ENCODE peak calls at places on chromosomes 6 and 20, in four cellular contexts. T is HCT116, R is spleen, J is upper lobe of left lung. I is an unnamed sample.

GRCh38 chr20:20212675-20213096 is 155.2 kb upstream of the INSM1 start:
- DNase-seq in R (no peak), J (no peak), T (no peak), I (no peak)

GRCh38 chr6:38215225-38215624 is 395.7 kb downstream of the ZFAND3 start:
- DNase-seq in J (no peak), T (no peak), R (no peak), I (no peak)

GRCh38 chr6:6678185-6678671 is 89.7 kb downstream of the LY86 start:
- DNase-seq in T (no peak), J (no peak), R (no peak), I (no peak)

GRCh38 chr20:17888044-17888443 is 80.5 kb downstream of the SNX5 start:
- DNase-seq in R (peak), T (peak), J (no peak), I (no peak)

GRCh38 chr6:5151955-5152401 is 66.8 kb downstream of the PPP1R3G start:
- DNase-seq in R (no peak), T (no peak), J (no peak), I (no peak)

GRCh38 chr20:19212524-19213502 is at the start of gene SLC24A3:
- DNase-seq in J (peak), R (peak), T (no peak), I (peak)

GRCh38 chr6:35140991-35141720 is at the start of gene TCP11:
- DNase-seq in T (no peak), R (peak), J (peak), I (peak)

GRCh38 chr6:106519460-106520394 is 109.6 kb downstream of the RTN4IP1 start:
- DNase-seq in T (peak), R (peak), J (no peak), I (no peak)

GRCh38 chr20:10412591-10413408 is 21.2 kb downstream of the MKKS start:
- DNase-seq in R (no peak), J (no peak), T (no peak), I (no peak)

GRCh38 chr6:43517503-43518357 is 841 bp downstream of the POLR1C start:
- DNase-seq in J (no peak), T (no peak), R (peak), I (no peak)

GRCh38 chr6:43522547-43523263 is 5.8 kb downstream of the POLR1C start:
- DNase-seq in T (no peak), R (no peak), J (no peak), I (no peak)

GRCh38 chr6:43521836-43522235 is 4.9 kb downstream of the POLR1C start:
- DNase-seq in J (no peak), T (no peak), R (no peak), I (no peak)

GRCh38 chr6:43523282-43523681 is 6.4 kb downstream of the POLR1C start:
- DNase-seq in J (no peak), R (no peak), T (no peak), I (no peak)

DNA sequence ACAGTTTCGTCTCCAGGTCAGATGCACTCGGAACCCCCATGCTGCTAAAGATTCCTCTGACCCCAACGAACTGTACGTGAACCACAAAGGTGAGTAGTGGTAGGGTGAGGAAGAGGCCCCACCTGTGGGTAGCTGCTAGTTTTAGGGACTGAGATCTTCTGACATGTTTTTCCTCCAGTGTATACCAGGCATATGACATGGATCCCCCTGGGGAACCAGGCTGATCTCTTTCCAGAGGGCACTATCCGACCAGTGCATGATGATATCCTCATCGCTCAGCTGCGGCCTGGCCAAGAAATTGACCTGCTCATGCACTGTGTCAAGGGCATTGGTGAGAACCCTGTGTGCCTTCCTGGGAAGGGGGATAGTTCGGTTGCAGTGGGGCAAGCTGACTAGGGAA is 3.2 kb downstream of the POLR1C start:
- DNase-seq in R (no peak), T (no peak), J (no peak), I (no peak)
- TF ChIP-seq POLR2AphosphoS5 in R (no peak), T (no peak), J (no peak), I (peak)

DNA sequence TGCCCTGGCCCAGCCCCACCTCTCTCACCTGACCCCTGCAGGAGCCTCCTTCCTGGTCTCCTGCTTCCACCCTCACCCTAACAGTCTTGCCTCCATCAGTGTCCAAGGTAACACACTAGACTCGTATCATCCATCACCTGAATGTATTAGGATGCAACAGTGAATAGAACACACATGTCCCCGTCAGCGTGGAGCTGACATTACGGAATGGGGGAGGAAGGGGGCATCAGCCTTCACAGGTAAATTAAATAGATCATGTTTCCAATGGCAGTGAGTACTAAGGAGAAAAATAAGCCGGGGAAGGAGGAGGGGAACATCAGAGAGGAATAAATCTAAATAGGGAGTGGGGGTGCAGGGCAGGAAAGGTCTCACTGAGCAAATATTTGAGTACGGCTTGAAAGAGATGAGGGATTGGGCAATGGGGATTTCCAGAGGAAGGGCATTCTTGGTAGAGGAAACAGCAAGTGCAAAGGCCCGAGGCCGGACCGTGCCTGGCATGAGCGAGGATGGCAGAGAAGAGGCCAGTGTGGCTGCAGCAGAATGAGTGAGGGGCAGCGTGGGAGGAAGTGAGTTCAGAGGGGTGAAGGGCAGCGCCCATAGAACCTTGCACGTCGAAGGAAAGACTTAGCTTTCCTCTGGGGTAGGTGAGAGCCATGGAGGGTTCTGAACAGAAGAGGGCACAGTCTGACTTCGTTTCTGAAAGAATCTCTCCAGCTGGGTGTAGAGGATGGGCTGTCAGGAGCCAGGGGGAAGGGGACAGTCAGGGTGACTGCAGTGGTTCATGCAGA is 110.1 kb upstream of the PTPN1 start:
- DNase-seq in T (no peak), J (no peak), R (no peak), I (no peak)
- TF ChIP-seq POLR2A in T (no peak), J (no peak), R (no peak), I (no peak)

DNA sequence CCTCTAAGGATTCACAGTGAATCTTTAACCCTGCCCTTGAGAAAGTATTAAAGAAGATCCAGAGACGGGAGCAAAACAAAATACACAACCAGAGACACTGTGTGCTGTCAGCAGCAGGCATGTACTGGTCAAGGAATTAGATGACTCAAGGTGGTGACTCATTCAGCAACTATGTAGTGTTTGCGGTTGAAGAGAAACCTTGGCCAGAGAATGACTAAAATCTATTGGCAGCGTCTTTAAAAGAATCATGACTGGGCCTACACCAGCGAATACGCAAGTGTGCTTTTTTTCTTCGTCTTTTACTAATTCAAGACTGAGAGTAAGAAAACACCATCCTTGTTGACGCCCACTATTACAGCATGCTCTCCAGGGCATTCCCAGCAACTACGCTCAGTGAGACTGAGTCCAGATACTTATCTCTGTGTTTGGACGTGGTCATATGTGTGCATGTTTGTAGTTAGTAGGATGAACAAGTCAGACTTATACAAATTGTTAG is 72.4 kb upstream of the BACH2 start:
- DNase-seq in J (no peak), R (no peak), T (peak), I (peak)
- TF ChIP-seq POLR2AphosphoS5 in J (peak), R (no peak), T (peak), I (no peak)

DNA sequence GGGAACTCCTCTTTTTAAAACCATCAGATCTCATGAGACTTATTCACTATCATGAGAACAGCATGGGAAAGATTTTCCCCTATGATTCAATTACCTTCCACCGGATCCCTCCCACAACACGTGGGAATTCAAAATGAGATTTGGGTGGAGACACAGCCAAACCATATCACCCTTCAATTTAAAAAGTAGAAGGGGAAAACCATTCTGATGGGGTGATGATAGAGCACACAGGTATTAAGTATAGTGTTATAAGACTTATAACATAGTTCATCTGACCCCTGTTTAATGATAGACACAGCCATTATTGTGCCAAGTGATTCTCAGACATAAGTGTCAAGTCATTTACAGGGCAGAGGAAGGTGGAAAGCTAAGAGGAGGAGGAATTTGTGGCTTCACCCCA is 182.7 kb upstream of the SUPT3H start:
- DNase-seq in T (no peak), R (no peak), J (no peak), I (no peak)
- TF ChIP-seq POLR2A in T (no peak), R (no peak), J (no peak), I (no peak)

DNA sequence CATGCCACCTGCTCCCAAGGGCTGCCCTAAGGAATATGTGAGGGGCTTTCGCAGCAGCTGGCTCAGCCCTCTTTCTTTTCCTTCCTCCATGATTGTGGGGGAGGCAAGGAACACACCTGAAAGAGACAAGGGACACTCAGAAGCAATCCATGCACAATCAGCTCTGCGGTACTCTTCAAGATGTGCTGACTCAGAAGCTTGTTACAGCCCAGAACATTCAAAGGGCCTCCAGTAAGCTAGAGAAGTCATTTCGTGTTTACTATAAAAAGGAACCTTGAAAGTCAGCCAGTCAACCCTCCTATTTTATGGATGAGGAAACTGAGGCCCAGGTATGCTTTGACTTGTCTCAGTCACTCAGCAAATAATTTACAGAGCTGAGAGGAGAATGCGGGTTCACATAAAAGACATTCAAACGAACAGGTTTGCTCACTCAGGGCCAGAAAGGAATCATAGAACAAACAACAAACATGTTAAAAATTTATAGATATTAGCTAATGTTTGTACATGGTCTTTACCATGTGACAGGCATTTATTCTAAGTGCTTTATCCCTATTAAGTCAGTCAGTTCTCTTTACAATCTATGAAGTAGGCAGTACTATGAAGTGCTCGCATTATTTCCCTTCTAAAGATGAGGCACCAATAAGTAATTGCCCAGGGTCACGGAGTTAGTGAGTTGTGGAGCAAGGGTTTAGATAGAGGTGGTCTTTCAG is 37.7 kb upstream of the SLC22A23 start:
- DNase-seq in T (no peak), R (no peak), J (no peak), I (no peak)
- TF ChIP-seq POLR2AphosphoS5 in T (no peak), R (no peak), J (no peak), I (no peak)

DNA sequence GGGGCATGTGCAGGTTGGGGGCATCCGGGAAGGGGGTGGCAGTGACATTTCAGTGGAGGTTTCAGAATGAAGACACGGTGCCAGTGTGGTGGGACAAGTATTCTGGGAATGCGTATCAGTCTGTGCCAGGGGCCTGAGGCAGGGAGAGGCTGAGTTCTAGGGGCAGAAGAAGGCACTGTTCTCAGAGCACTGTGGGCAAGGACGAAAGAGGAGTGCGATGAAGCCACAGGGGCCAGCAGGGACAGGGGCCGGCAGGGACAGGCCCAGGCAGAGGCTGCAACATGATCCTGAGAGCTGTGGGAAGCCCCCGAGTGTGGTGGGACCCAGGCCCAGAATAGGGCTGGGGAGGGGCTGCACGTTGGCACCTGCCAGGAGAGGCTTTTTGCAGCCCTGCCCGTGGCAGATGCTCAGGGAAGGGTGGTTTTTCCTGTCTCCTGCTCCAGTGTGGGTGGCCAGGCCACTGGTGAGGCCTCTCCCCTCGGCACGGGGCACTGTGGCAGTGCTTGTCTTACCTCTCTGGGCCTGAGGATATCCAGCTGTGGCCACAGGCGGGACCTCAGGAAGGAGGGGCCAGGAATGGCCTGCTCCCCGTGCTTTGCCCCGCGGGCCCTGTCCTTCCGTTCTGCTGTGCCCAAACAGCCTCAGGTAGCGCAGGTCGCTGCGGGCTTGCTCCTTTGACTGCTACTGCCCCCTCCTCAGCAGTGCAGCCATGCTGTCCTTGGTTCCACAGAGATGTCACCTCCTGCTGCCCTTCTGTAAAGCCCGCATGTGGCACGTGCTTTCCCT is 10.0 kb downstream of the ENTPD6 start:
- DNase-seq in R (peak), T (no peak), J (no peak), I (no peak)
- TF ChIP-seq POLR2A in R (no peak), T (no peak), J (no peak), I (no peak)

GRCh38 chr6:112245511-112246203 is 8.7 kb downstream of the LAMA4 start:
- DNase-seq in R (no peak), T (no peak), J (no peak), I (no peak)
- TF ChIP-seq POLR2AphosphoS5 in R (no peak), T (no peak), J (no peak), I (no peak)

DNA sequence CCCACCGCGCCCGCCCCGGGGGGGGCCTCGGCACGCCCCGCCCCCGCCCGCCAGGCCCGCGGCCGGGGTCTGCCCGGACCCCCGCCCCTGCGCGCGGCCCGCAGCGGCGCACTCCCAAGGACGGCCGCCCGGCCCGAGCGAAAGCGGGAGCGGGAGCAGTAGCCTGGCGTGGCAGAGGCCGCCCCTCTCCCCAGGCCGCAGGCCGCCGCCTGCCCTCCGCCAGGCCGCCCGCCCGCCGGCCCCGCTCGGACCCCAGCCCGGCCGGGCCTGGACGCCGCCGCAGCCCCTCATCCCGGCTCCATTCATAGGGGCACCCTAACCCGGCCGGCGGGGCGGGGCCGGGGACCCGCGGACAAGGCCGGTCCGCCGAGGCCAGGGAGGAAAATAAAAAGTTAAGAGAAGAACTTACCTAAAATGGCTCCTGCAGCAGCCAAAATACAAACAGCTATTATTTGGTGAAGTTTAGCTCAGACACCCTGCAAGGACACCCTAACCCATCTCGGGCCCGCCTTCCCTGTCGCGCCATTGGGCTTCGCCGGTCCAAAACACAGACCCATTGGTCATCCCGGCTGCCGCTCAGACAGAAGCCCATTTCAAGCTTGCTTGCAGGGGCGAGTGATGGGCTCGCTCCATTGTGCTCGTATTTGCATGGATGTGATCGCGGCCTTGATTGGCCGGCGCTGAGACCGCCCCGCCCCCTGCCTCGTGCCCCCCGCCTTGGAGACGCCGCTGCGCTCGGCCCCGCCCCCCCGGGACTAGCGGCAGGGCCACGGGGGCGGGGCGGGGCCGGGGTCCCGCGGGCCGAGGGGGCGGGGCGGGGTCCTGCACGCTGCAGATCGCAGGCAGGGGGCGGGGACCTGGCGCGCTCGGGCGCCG is at the start of gene CHD6:
- DNase-seq in R (peak), T (peak), J (peak), I (peak)
- TF ChIP-seq POLR2A in R (no peak), T (no peak), J (no peak), I (peak)

DNA sequence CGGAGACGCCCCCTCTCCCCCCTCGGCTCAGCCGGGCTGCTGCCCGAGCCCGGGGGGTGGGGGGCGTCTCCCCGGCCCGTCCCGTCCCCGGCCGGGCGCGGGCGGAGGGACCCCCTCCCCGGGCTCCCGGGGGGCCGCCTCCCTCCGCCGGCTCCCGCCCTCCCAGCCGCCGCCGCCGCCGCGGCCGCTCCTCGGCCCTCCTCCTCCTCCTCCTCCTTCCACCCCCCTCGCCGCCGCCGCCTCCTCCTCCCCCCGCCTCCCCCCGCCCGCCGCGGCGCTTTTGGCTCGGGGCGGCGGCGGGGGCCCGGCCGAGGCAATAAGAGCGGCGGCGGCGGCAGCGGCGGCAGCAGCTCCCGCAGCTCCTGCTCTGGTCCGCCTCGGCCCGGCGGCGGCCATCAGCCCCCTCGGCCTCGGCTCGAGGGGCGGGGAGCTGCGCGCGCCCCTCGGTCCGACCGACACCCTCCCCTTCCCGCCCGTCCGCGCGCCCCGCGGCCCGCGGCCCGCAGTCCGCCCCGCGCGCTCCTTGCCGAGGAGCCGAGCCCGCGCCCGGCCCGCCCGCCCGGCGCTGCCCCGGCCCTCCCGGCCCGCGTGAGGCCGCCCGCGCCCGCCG is 38.7 kb downstream of the GNAS start:
- DNase-seq in R (peak), T (no peak), J (peak), I (peak)
- TF ChIP-seq POLR2AphosphoS5 in R (peak), T (peak), J (peak), I (peak)

GRCh38 chr20:62354031-62354808 is 12.9 kb downstream of the LAMA5 start:
- DNase-seq in J (peak), T (no peak), R (no peak), I (no peak)

GRCh38 chr20:62353289-62354030 is 13.7 kb downstream of the LAMA5 start:
- DNase-seq in R (no peak), T (no peak), J (peak), I (no peak)

GRCh38 chr20:62351469-62352401 is 15.4 kb downstream of the LAMA5 start:
- DNase-seq in J (peak), R (no peak), T (no peak), I (no peak)

GRCh38 chr20:62350629-62351422 is 16.3 kb downstream of the LAMA5 start:
- DNase-seq in T (no peak), R (no peak), J (peak), I (no peak)

GRCh38 chr20:62352402-62353288 is 14.5 kb downstream of the LAMA5 start:
- DNase-seq in J (peak), R (no peak), T (no peak), I (no peak)
- TF ChIP-seq POLR2A in J (no peak), R (no peak), T (no peak), I (no peak)

I was measured in GM12891.